ENCODE peak calls at places on chromosomes 12 and 14, in seven cellular contexts. U, V, G, E, R, X and P are unnamed samples.

GRCh38 chr12:105933671-105934665 is 204.8 kb downstream of the NUAK1 start:
- DNase-seq in U (peak), V (peak), G (peak), E (peak), R (peak), X (no peak), P (peak)

GRCh38 chr14:94540031-94540794 is 21.0 kb upstream of the SERPINA4 start:
- DNase-seq in U (no peak), V (peak), G (peak), E (no peak), R (peak), X (no peak), P (no peak)

GRCh38 chr14:94021416-94022157 is 4.6 kb upstream of the OTUB2 start:
- DNase-seq in U (no peak), V (no peak), G (no peak), E (no peak), R (no peak), X (peak), P (no peak)

GRCh38 chr12:124506145-124506831 is 61.1 kb downstream of the NCOR2 start:
- DNase-seq in U (peak), V (peak), G (peak), E (no peak), R (peak), X (peak), P (no peak)

GRCh38 chr12:85283560-85283959 is 3.5 kb downstream of the ALX1 start:
- DNase-seq in U (no peak), V (no peak), G (no peak), E (no peak), R (no peak), X (no peak), P (no peak)

GRCh38 chr14:75648066-75648838 is 12.4 kb downstream of the ERG28 start:
- DNase-seq in U (no peak), V (no peak), G (peak), E (peak), R (peak), X (peak), P (peak)

GRCh38 chr12:15863984-15864383 is 18.2 kb upstream of the STRAP start:
- DNase-seq in U (no peak), V (no peak), G (no peak), E (no peak), R (no peak), X (no peak), P (no peak)

GRCh38 chr14:62289471-62289870 is 527.3 kb downstream of the SNAPC1 start:
- DNase-seq in U (no peak), V (no peak), G (no peak), E (peak), R (no peak), X (no peak), P (no peak)

GRCh38 chr12:116659771-116660481 is 77.9 kb downstream of the SPRING1 start:
- DNase-seq in U (peak), V (peak), G (no peak), E (no peak), R (no peak), X (no peak), P (no peak)

GRCh38 chr14:33484264-33484663 is 466.6 kb downstream of the EGLN3 start:
- DNase-seq in U (no peak), V (no peak), G (peak), E (no peak), R (peak), X (no peak), P (no peak)

GRCh38 chr14:35362911-35363374 is 41.6 kb downstream of the NFKBIA start:
- DNase-seq in U (no peak), V (no peak), G (peak), E (no peak), R (peak), X (no peak), P (no peak)

GRCh38 chr12:89552376-89552775 is 26.5 kb upstream of the POC1B start:
- DNase-seq in U (no peak), V (no peak), G (no peak), E (no peak), R (peak), X (no peak), P (no peak)

GRCh38 chr14:100065942-100066574 is 836 bp downstream of the EVL start:
- DNase-seq in U (no peak), V (no peak), G (peak), E (no peak), R (no peak), X (no peak), P (no peak)

GRCh38 chr14:103204852-103205540 is 81.7 kb downstream of the TNFAIP2 start:
- DNase-seq in U (no peak), V (no peak), G (no peak), E (no peak), R (peak), X (no peak), P (no peak)

GRCh38 chr12:130658106-130658505 is 58.0 kb downstream of the RIMBP2 start:
- DNase-seq in U (no peak), V (no peak), G (no peak), E (no peak), R (no peak), X (no peak), P (no peak)

GRCh38 chr12:121072147-121072546 is 33.1 kb upstream of the OASL start:
- DNase-seq in U (no peak), V (no peak), G (no peak), E (no peak), R (no peak), X (no peak), P (no peak)

GRCh38 chr12:19409376-19409775 is 29.9 kb upstream of the AEBP2 start:
- DNase-seq in U (no peak), V (no peak), G (peak), E (no peak), R (peak), X (no peak), P (no peak)

GRCh38 chr12:106139422-106140141 is 828 bp upstream of the NUAK1 start:
- DNase-seq in U (peak), V (peak), G (peak), E (no peak), R (peak), X (peak), P (no peak)

GRCh38 chr12:93060666-93061413 is 131.7 kb upstream of the EEA1 start:
- DNase-seq in U (no peak), V (no peak), G (peak), E (peak), R (peak), X (no peak), P (no peak)

GRCh38 chr12:3034067-3034750 is 43.0 kb upstream of the TSPAN9 start:
- DNase-seq in U (peak), V (no peak), G (peak), E (peak), R (peak), X (peak), P (no peak)

GRCh38 chr12:20097561-20097960 is 270.8 kb upstream of the PDE3A start:
- DNase-seq in U (no peak), V (no peak), G (peak), E (peak), R (peak), X (no peak), P (no peak)

GRCh38 chr14:93051600-93052546 is 63.9 kb downstream of the ITPK1 start:
- DNase-seq in U (no peak), V (no peak), G (no peak), E (no peak), R (no peak), X (no peak), P (peak)

GRCh38 chr12:65520658-65521057 is 242.2 kb downstream of the MSRB3 start:
- DNase-seq in U (no peak), V (no peak), G (no peak), E (no peak), R (no peak), X (no peak), P (no peak)

GRCh38 chr12:41981013-41981412 is 163.7 kb downstream of the GXYLT1 start:
- DNase-seq in U (no peak), V (no peak), G (no peak), E (no peak), R (no peak), X (no peak), P (no peak)

GRCh38 chr12:12333980-12334709 is 15.9 kb downstream of the MANSC1 start:
- DNase-seq in U (peak), V (peak), G (peak), E (no peak), R (peak), X (peak), P (no peak)

GRCh38 chr12:130826151-130826801 is 12.8 kb downstream of the STX2 start:
- DNase-seq in U (no peak), V (peak), G (peak), E (peak), R (peak), X (no peak), P (no peak)

GRCh38 chr12:15289192-15289591 is 33.1 kb upstream of the PTPRO start:
- DNase-seq in U (no peak), V (no peak), G (no peak), E (no peak), R (no peak), X (no peak), P (no peak)

GRCh38 chr14:70640938-70641547 is 673 bp upstream of the TTC9 start:
- DNase-seq in U (peak), V (no peak), G (no peak), E (peak), R (peak), X (no peak), P (no peak)

GRCh38 chr12:6606331-6607131 is 648 bp downstream of the CHD4 start:
- DNase-seq in U (peak), V (peak), G (peak), E (no peak), R (peak), X (peak), P (no peak)

GRCh38 chr14:102362084-102362483 is 606 bp downstream of the CINP start:
- DNase-seq in U (no peak), V (no peak), G (peak), E (no peak), R (peak), X (no peak), P (no peak)

GRCh38 chr14:86641310-86641709 is 1111.4 kb downstream of the FLRT2 start:
- DNase-seq in U (no peak), V (no peak), G (no peak), E (no peak), R (no peak), X (no peak), P (no peak)

GRCh38 chr14:86652512-86652911 is 1122.6 kb downstream of the FLRT2 start:
- DNase-seq in U (no peak), V (no peak), G (no peak), E (no peak), R (no peak), X (no peak), P (no peak)

GRCh38 chr14:86646125-86646524 is 1116.2 kb downstream of the FLRT2 start:
- DNase-seq in U (no peak), V (no peak), G (no peak), E (no peak), R (no peak), X (no peak), P (no peak)

GRCh38 chr14:86646688-86647687 is 1117.0 kb downstream of the FLRT2 start:
- DNase-seq in U (no peak), V (no peak), G (peak), E (no peak), R (peak), X (no peak), P (no peak)
- TF ChIP-seq CTCF in U (no peak), V (no peak), G (no peak), E (no peak), R (peak), X (no peak), P (peak)

DNA sequence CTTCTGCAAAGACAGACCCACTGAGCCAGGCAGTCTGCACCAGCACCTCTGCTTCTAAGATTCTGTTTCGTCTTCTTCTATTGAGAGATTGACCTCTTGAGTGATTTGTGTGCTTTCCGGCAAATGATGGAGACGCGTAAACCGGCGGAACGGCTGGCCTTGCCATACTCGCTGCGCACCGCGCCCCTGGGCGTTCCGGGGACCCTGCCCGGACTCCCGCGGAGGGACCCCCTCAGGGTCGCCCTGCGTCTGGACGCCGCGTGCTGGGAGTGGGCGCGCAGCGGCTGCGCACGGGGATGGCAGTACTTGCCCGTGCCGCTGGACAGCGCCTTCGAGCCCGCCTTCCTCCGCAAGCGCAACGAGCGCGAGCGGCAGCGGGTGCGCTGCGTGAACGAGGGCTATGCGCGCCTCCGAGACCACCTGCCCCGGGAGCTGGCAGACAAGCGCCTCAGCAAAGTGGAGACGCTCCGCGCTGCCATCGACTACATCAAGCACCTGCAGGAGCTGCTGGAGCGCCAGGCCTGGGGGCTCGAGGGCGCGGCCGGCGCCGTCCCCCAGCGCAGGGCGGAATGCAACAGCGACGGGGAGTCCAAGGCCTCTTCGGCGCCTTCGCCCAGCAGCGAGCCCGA is 703 bp downstream of the ASCL4 start:
- DNase-seq in U (no peak), V (no peak), G (no peak), E (no peak), R (no peak), X (no peak), P (no peak)
- H3K4me3 ChIP-seq in U (peak), V (no peak), G (no peak), E (no peak), R (no peak), X (peak), P (no peak)

DNA sequence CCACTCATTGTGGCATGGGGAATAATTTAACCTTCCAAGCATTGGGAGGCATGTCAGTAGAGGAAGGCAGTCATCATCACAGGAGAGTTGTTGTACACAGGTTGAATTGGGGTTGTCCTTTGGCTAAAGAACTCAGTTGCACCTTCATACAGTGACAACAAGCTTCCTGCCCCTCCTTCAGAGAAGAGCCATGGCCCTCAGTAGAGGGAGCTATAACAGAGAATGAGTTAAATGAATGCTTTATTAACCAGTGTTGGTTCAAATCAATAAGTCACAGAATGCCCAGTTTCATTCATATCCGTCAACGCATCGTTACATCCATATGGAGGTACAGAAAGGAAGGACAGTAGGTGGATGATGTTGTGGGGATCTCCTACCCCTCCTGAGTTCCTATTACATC is 4.8 kb downstream of the IFNG-AS1 start:
- DNase-seq in U (no peak), V (no peak), G (no peak), E (no peak), R (no peak), X (no peak), P (no peak)
- TF ChIP-seq CTCF in U (no peak), V (no peak), G (no peak), E (no peak), R (no peak), X (no peak), P (no peak)

DNA sequence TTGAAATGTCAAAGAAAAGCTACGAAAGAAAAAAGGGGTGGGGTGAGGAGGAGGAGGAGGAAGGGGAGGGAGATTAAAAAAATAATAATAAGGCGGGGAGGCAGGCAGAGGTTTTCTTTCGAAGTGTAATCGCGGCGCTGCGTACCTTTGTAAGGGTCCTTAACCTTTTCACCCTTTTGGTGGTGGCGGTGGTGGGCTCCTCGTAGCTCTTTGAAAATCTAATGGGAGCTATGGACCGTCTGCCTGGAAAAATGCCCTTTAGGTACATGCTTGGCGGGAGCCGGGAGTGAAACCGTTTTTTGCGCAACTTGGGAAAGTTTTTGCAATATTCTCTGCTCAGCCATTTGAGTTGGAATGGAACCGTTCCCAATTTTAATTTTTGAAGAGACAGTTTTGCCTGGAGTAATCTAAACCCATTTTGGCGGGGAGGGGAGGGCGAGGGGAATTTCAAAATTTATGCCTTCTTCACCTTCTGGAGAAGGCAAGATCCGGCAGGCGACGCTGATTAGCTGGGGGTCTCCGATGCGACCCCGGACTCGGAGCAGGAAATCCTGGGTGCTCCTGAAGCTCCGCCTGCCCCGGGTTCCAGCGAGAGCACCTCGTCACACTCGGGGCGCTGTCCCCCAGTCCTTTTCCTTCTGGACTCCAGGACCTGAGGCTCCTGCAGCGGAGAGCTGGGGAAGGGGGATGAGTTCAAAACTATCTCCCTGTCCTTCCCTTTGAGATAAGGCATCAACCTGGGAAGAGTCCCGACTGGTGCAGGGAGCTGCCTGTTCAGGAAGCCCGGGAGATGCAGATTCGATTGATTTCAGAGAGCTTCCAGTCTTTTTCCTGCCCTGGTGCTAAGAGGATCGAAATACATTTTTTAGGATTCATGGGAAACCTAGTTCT is 74.6 kb upstream of the TBX5 start:
- DNase-seq in U (no peak), V (no peak), G (peak), E (no peak), R (peak), X (no peak), P (no peak)
- H3K4me3 ChIP-seq in U (peak), V (peak), G (peak), E (peak), R (peak), X (peak), P (no peak)

DNA sequence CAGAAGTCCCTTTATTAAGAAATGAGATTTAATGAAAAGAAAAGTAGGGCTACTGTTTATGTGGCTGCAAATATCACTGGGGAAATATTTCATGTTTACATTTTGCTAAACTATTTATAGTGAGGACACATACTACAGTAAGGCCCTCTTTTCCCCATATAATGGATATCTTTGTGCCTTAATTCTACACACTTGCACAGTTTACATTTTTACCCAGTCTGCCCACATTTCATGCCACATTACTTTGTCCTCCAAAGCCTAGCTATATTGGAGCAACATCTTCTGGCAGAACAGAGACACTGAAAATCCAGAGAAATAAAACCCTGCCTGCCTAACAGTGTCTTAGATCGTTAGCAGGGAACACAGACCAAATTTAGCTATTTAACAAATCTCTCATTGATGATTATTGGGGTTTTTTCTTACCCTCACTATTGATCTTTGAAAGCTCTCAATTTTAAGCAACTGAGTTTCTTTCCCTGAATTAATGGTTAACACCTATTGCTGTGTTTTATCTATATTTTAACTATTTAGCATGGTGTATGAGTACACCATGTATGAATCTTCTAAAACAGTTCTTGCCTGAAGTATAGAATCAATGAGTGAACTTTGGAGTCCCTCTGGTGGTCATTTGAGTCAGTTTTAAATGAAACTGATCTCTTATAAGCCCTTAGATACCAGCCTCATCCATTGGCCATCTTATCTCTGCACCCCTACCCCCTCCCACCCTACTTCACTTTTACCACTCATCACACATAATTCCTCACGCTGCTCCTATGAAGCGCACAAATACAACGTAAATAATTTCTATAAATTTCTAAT is 170.2 kb downstream of the BCAT1 start:
- DNase-seq in U (no peak), V (no peak), G (peak), E (peak), R (peak), X (no peak), P (no peak)
- TF ChIP-seq CTCF in U (peak), V (no peak), G (peak), E (peak), R (peak), X (peak), P (peak)

DNA sequence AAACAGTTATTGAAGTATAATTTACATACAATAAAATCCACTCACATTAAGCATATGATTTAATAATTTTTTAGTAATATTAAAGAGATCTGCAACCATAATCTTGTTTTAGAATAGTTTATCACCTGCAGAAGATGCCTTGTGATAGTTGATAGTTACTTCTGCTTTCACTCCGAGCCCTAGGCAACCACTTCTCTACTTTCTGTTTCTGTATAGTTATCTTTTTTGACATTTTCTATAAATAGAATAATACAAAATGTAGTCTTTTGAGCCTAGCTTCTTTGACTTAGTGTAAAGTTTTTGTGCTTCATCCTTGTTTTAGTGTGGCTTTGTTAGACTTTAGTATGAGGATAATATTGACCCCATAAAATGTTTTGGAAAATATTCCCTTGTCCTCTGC is 111.0 kb downstream of the MNAT1 start:
- DNase-seq in U (no peak), V (no peak), G (no peak), E (no peak), R (no peak), X (no peak), P (no peak)
- H3K4me3 ChIP-seq in U (no peak), V (no peak), G (no peak), E (no peak), R (no peak), X (no peak), P (no peak)